ENCODE peak calls at places on chromosomes 16 and 17, in four cellular contexts. W, C, F and V are unnamed samples.

GRCh38 chr16:3020604-3021448 is 658 bp downstream of the TNFRSF12A start:
- DNase-seq in W (no peak), C (peak), F (peak), V (no peak)

GRCh38 chr17:332023-332422 is 20.6 kb downstream of the RPH3AL start:
- DNase-seq in W (no peak), C (no peak), F (no peak), V (no peak)

GRCh38 chr17:41705271-41705991 is 6.7 kb upstream of the GAST start:
- DNase-seq in W (no peak), C (no peak), F (no peak), V (no peak)

GRCh38 chr17:6476061-6476833 is 32.0 kb downstream of the PIMREG start:
- DNase-seq in W (no peak), C (no peak), F (peak), V (no peak)

GRCh38 chr17:39759204-39759603 is 21.5 kb downstream of the GRB7 start:
- DNase-seq in W (no peak), C (no peak), F (no peak), V (no peak)

GRCh38 chr16:47716571-47716970 is 255.4 kb downstream of the PHKB start:
- DNase-seq in W (no peak), C (no peak), F (peak), V (no peak)

GRCh38 chr17:48624544-48625501 is 1.3 kb downstream of the HOXB9 start:
- DNase-seq in W (no peak), C (no peak), F (no peak), V (peak)

GRCh38 chr17:3475812-3476686 is at the start of gene ASPA:
- DNase-seq in W (no peak), C (no peak), F (no peak), V (no peak)

GRCh38 chr17:64781394-64781793 is 119.3 kb upstream of the SMURF2 start:
- DNase-seq in W (no peak), C (no peak), F (peak), V (no peak)

GRCh38 chr17:31690118-31690517 is 168.9 kb downstream of the COPRS start:
- DNase-seq in W (no peak), C (no peak), F (no peak), V (no peak)

GRCh38 chr17:76388966-76389888 is 4.8 kb downstream of the SPHK1 start:
- DNase-seq in W (no peak), C (no peak), F (no peak), V (no peak)

GRCh38 chr17:38912221-38912813 is 13.1 kb upstream of the LASP1NB start:
- DNase-seq in W (no peak), C (no peak), F (no peak), V (no peak)

GRCh38 chr16:12293017-12293618 is 316.6 kb downstream of the SNX29 start:
- DNase-seq in W (no peak), C (no peak), F (no peak), V (no peak)

GRCh38 chr17:27862848-27863247 is 30.3 kb downstream of the LYRM9 start:
- DNase-seq in W (no peak), C (no peak), F (no peak), V (no peak)

GRCh38 chr16:77307764-77308561 is 108.8 kb downstream of the SYCE1L start:
- DNase-seq in W (no peak), C (no peak), F (peak), V (no peak)

GRCh38 chr16:17529982-17530760 is 59.4 kb upstream of the XYLT1 start:
- DNase-seq in W (peak), C (no peak), F (no peak), V (no peak)

GRCh38 chr16:920722-921121 is 50.1 kb downstream of the LMF1 start:
- DNase-seq in W (no peak), C (no peak), F (no peak), V (no peak)

GRCh38 chr16:72760581-72760980 is 287.3 kb downstream of the ZFHX3 start:
- DNase-seq in W (no peak), C (no peak), F (no peak), V (no peak)

GRCh38 chr16:35311475-35311874 is 1852.1 kb downstream of the TP53TG3F start:
- DNase-seq in W (no peak), C (no peak), F (no peak), V (no peak)

GRCh38 chr17:77400445-77400870 is 259.7 kb downstream of the SEC14L1 start:
- DNase-seq in W (peak), C (no peak), F (no peak), V (no peak)

GRCh38 chr16:58815188-58815888 is 81.2 kb upstream of the GOT2 start:
- DNase-seq in W (no peak), C (no peak), F (no peak), V (no peak)

GRCh38 chr17:12789976-12790805 is 893 bp downstream of the ARHGAP44 start:
- DNase-seq in W (no peak), C (no peak), F (no peak), V (no peak)

GRCh38 chr17:59856859-59857794 is 35.6 kb downstream of the TUBD1 start:
- DNase-seq in W (no peak), C (no peak), F (peak), V (no peak)

GRCh38 chr17:50462446-50462845 is 6.2 kb downstream of the CHAD start:
- DNase-seq in W (no peak), C (no peak), F (no peak), V (no peak)